ENCODE peak calls at places on chromosome 15, in seven cellular contexts. One of them, this sample, is unnamed.
A peak's percentile ranks its signal among the peaks of the same experiment; 100 is the strongest.

GRCh38 chr15:62275818-62276217 is 110.7 kb upstream of the C2CD4B start:
- DNase-seq in GM19239: no peak
- DNase-seq in heart left ventricle: no peak
- DNase-seq in stimulated activated CD4-positive, alpha-beta T cell treated with anti-CD3 and anti-CD28 coated beads, TNF-alpha, amount 100 ng/mL, for 4 hours: no peak
- DNase-seq in endothelial cell: no peak
- DNase-seq in foreskin fibroblast: no peak
- DNase-seq in mucosa of gallbladder: peak; percentile 82
- DNase-seq in this sample: no peak

GRCh38 chr15:79450648-79451047 is 18.5 kb downstream of the MINAR1 start:
- DNase-seq in mucosa of gallbladder: no peak
- DNase-seq in GM19239: no peak
- DNase-seq in endothelial cell: no peak
- DNase-seq in foreskin fibroblast: no peak
- DNase-seq in heart left ventricle: no peak
- DNase-seq in stimulated activated CD4-positive, alpha-beta T cell treated with anti-CD3 and anti-CD28 coated beads, TNF-alpha, amount 100 ng/mL, for 4 hours: no peak
- DNase-seq in this sample: no peak

GRCh38 chr15:38182900-38183299 is 69.7 kb upstream of the SPRED1 start:
- DNase-seq in mucosa of gallbladder: no peak
- DNase-seq in endothelial cell: no peak
- DNase-seq in heart left ventricle: no peak
- DNase-seq in GM19239: no peak
- DNase-seq in foreskin fibroblast: peak; percentile 14
- DNase-seq in stimulated activated CD4-positive, alpha-beta T cell treated with anti-CD3 and anti-CD28 coated beads, TNF-alpha, amount 100 ng/mL, for 4 hours: no peak
- DNase-seq in this sample: no peak

GRCh38 chr15:58758141-58758540 is 8.6 kb upstream of the ADAM10 start:
- DNase-seq in foreskin fibroblast: peak; percentile 59
- DNase-seq in GM19239: no peak
- DNase-seq in stimulated activated CD4-positive, alpha-beta T cell treated with anti-CD3 and anti-CD28 coated beads, TNF-alpha, amount 100 ng/mL, for 4 hours: no peak
- DNase-seq in heart left ventricle: no peak
- DNase-seq in mucosa of gallbladder: no peak
- DNase-seq in endothelial cell: no peak
- DNase-seq in this sample: no peak

GRCh38 chr15:89221543-89221942 is at the start of gene RLBP1:
- DNase-seq in GM19239: no peak
- DNase-seq in stimulated activated CD4-positive, alpha-beta T cell treated with anti-CD3 and anti-CD28 coated beads, TNF-alpha, amount 100 ng/mL, for 4 hours: no peak
- DNase-seq in endothelial cell: no peak
- DNase-seq in heart left ventricle: no peak
- DNase-seq in foreskin fibroblast: no peak
- DNase-seq in mucosa of gallbladder: no peak
- DNase-seq in this sample: no peak

GRCh38 chr15:74253276-74253921 is 17.3 kb downstream of the CCDC33 start:
- DNase-seq in foreskin fibroblast: no peak
- DNase-seq in mucosa of gallbladder: no peak
- DNase-seq in GM19239: no peak
- DNase-seq in endothelial cell: no peak
- DNase-seq in heart left ventricle: no peak
- DNase-seq in stimulated activated CD4-positive, alpha-beta T cell treated with anti-CD3 and anti-CD28 coated beads, TNF-alpha, amount 100 ng/mL, for 4 hours: no peak
- DNase-seq in this sample: no peak

GRCh38 chr15:66096711-66097058 is 156.9 kb downstream of the MEGF11 start:
- DNase-seq in heart left ventricle: no peak
- DNase-seq in endothelial cell: no peak
- DNase-seq in GM19239: no peak
- DNase-seq in stimulated activated CD4-positive, alpha-beta T cell treated with anti-CD3 and anti-CD28 coated beads, TNF-alpha, amount 100 ng/mL, for 4 hours: no peak
- DNase-seq in mucosa of gallbladder: no peak
- DNase-seq in foreskin fibroblast: no peak
- DNase-seq in this sample: no peak

GRCh38 chr15:44753345-44753744 is 17.0 kb downstream of the TRIM69 start:
- DNase-seq in endothelial cell: no peak
- DNase-seq in GM19239: no peak
- DNase-seq in mucosa of gallbladder: no peak
- DNase-seq in foreskin fibroblast: no peak
- DNase-seq in heart left ventricle: no peak
- DNase-seq in stimulated activated CD4-positive, alpha-beta T cell treated with anti-CD3 and anti-CD28 coated beads, TNF-alpha, amount 100 ng/mL, for 4 hours: no peak
- DNase-seq in this sample: no peak

GRCh38 chr15:36921484-36922091 is 178.8 kb downstream of the MEIS2 start:
- DNase-seq in GM19239: no peak
- DNase-seq in foreskin fibroblast: no peak
- DNase-seq in stimulated activated CD4-positive, alpha-beta T cell treated with anti-CD3 and anti-CD28 coated beads, TNF-alpha, amount 100 ng/mL, for 4 hours: no peak
- DNase-seq in mucosa of gallbladder: no peak
- DNase-seq in endothelial cell: no peak
- DNase-seq in heart left ventricle: no peak
- DNase-seq in this sample: no peak

GRCh38 chr15:82968066-82968465 is 15.5 kb upstream of the HOMER2 start:
- DNase-seq in GM19239: no peak
- DNase-seq in foreskin fibroblast: peak; percentile 16
- DNase-seq in endothelial cell: no peak
- DNase-seq in stimulated activated CD4-positive, alpha-beta T cell treated with anti-CD3 and anti-CD28 coated beads, TNF-alpha, amount 100 ng/mL, for 4 hours: no peak
- DNase-seq in mucosa of gallbladder: no peak
- DNase-seq in heart left ventricle: no peak
- DNase-seq in this sample: no peak

GRCh38 chr15:70339551-70340517 is 242.1 kb upstream of the TLE3 start:
- DNase-seq in stimulated activated CD4-positive, alpha-beta T cell treated with anti-CD3 and anti-CD28 coated beads, TNF-alpha, amount 100 ng/mL, for 4 hours: no peak
- DNase-seq in GM19239: no peak
- DNase-seq in heart left ventricle: no peak
- DNase-seq in endothelial cell: no peak
- DNase-seq in foreskin fibroblast: no peak
- DNase-seq in mucosa of gallbladder: peak; percentile 12
- DNase-seq in this sample: no peak

GRCh38 chr15:38521316-38521715 is 43.3 kb downstream of the RASGRP1 start:
- DNase-seq in heart left ventricle: no peak
- DNase-seq in GM19239: no peak
- DNase-seq in mucosa of gallbladder: no peak
- DNase-seq in foreskin fibroblast: no peak
- DNase-seq in endothelial cell: no peak
- DNase-seq in stimulated activated CD4-positive, alpha-beta T cell treated with anti-CD3 and anti-CD28 coated beads, TNF-alpha, amount 100 ng/mL, for 4 hours: no peak
- DNase-seq in this sample: no peak

GRCh38 chr15:50210462-50211264 is 28.7 kb downstream of the SLC27A2 start:
- DNase-seq in endothelial cell: no peak
- DNase-seq in mucosa of gallbladder: peak; percentile 30
- DNase-seq in GM19239: no peak
- DNase-seq in foreskin fibroblast: no peak
- DNase-seq in stimulated activated CD4-positive, alpha-beta T cell treated with anti-CD3 and anti-CD28 coated beads, TNF-alpha, amount 100 ng/mL, for 4 hours: no peak
- DNase-seq in heart left ventricle: no peak
- DNase-seq in this sample: no peak